ENCODE peak calls at places on chromosomes 4 and X, in four cellular contexts. One of them, this sample, is unnamed.

GRCh38 chr4:23877758-23878229 is 12.1 kb downstream of the PPARGC1A start:
- DNase-seq in endothelial cell of umbilical vein: no peak
- DNase-seq in GM12878: no peak
- DNase-seq in K562: peak; percentile 9
- DNase-seq in this sample: peak; percentile 84

GRCh38 chr4:101345271-101345595 is 2.1 kb downstream of the PPP3CA start:
- DNase-seq in endothelial cell of umbilical vein: peak; percentile 47
- DNase-seq in GM12878: no peak
- DNase-seq in K562: peak; percentile 13
- DNase-seq in this sample: peak; percentile 24

GRCh38 chr4:110869862-110870577 is 247.1 kb upstream of the PITX2 start:
- DNase-seq in endothelial cell of umbilical vein: peak; percentile 5
- DNase-seq in GM12878: peak; percentile 13
- DNase-seq in K562: no peak
- DNase-seq in this sample: peak; percentile 25

GRCh38 chrX:109826954-109827708 is 94.1 kb upstream of the ACSL4 start:
- DNase-seq in endothelial cell of umbilical vein: no peak
- DNase-seq in GM12878: no peak
- DNase-seq in K562: no peak
- DNase-seq in this sample: peak; percentile 89

GRCh38 chrX:12441376-12442128 is 303.3 kb downstream of the FRMPD4 start:
- DNase-seq in endothelial cell of umbilical vein: no peak
- DNase-seq in GM12878: no peak
- DNase-seq in K562: no peak
- DNase-seq in this sample: peak; percentile 87

GRCh38 chrX:45191820-45192409 is 8.8 kb downstream of the DIPK2B start:
- DNase-seq in endothelial cell of umbilical vein: no peak
- DNase-seq in GM12878: no peak
- DNase-seq in K562: no peak
- DNase-seq in this sample: no peak

GRCh38 chrX:16103625-16104024 is 19.7 kb upstream of the GRPR start:
- DNase-seq in endothelial cell of umbilical vein: no peak
- DNase-seq in GM12878: no peak
- DNase-seq in K562: no peak
- DNase-seq in this sample: no peak

GRCh38 chr4:1767770-1768366 is 25.2 kb upstream of the FGFR3 start:
- DNase-seq in endothelial cell of umbilical vein: peak; percentile 31
- DNase-seq in GM12878: no peak
- DNase-seq in K562: peak; percentile 76
- DNase-seq in this sample: peak; percentile 8

GRCh38 chrX:71976753-71977152 is 66.1 kb downstream of the NHSL2 start:
- DNase-seq in endothelial cell of umbilical vein: no peak
- DNase-seq in GM12878: no peak
- DNase-seq in K562: no peak
- DNase-seq in this sample: no peak

GRCh38 chrX:119008122-119008744 is 33.8 kb downstream of the LONRF3 start:
- DNase-seq in endothelial cell of umbilical vein: peak; percentile 44
- DNase-seq in GM12878: no peak
- DNase-seq in K562: peak; percentile 37
- DNase-seq in this sample: peak; percentile 30

GRCh38 chr4:150140774-150141400 is 62.6 kb downstream of the DCLK2 start:
- DNase-seq in endothelial cell of umbilical vein: peak; percentile 80
- DNase-seq in GM12878: no peak
- DNase-seq in K562: no peak
- DNase-seq in this sample: peak; percentile 77

GRCh38 chr4:151643564-151643963 is 117.2 kb downstream of the GATB start:
- DNase-seq in endothelial cell of umbilical vein: no peak
- DNase-seq in GM12878: no peak
- DNase-seq in K562: no peak
- DNase-seq in this sample: no peak

GRCh38 chr4:78155616-78156105 is 98.5 kb downstream of the FRAS1 start:
- DNase-seq in endothelial cell of umbilical vein: no peak
- DNase-seq in GM12878: no peak
- DNase-seq in K562: no peak
- DNase-seq in this sample: no peak

GRCh38 chrX:12240491-12240890 is 102.2 kb downstream of the FRMPD4 start:
- DNase-seq in endothelial cell of umbilical vein: no peak
- DNase-seq in GM12878: no peak
- DNase-seq in K562: no peak
- DNase-seq in this sample: no peak

GRCh38 chrX:44432641-44433040 is 89.2 kb upstream of the EFHC2 start:
- DNase-seq in endothelial cell of umbilical vein: peak; percentile 64
- DNase-seq in GM12878: no peak
- DNase-seq in K562: no peak
- DNase-seq in this sample: peak; percentile 3

GRCh38 chr4:153409412-153409811 is 56.7 kb upstream of the TMEM131L start:
- DNase-seq in endothelial cell of umbilical vein: peak; percentile 41
- DNase-seq in GM12878: no peak
- DNase-seq in K562: peak; percentile 53
- DNase-seq in this sample: peak; percentile 89

GRCh38 chr4:175646802-175647201 is 165.3 kb downstream of the GPM6A start:
- DNase-seq in endothelial cell of umbilical vein: no peak
- DNase-seq in GM12878: no peak
- DNase-seq in K562: no peak
- DNase-seq in this sample: no peak

GRCh38 chr4:44493924-44494323 is 45.3 kb upstream of the KCTD8 start:
- DNase-seq in endothelial cell of umbilical vein: peak; percentile 9
- DNase-seq in GM12878: no peak
- DNase-seq in K562: peak; percentile 3
- DNase-seq in this sample: no peak

GRCh38 chr4:86968477-86969015 is 33.7 kb downstream of the AFF1 start:
- DNase-seq in endothelial cell of umbilical vein: peak; percentile 58
- DNase-seq in GM12878: no peak
- DNase-seq in K562: no peak
- DNase-seq in this sample: no peak

GRCh38 chrX:135112096-135112729 is 8.1 kb downstream of the ETDB start:
- DNase-seq in endothelial cell of umbilical vein: peak; percentile 39
- DNase-seq in GM12878: no peak
- DNase-seq in K562: peak; percentile 41
- DNase-seq in this sample: peak; percentile 31

DNA sequence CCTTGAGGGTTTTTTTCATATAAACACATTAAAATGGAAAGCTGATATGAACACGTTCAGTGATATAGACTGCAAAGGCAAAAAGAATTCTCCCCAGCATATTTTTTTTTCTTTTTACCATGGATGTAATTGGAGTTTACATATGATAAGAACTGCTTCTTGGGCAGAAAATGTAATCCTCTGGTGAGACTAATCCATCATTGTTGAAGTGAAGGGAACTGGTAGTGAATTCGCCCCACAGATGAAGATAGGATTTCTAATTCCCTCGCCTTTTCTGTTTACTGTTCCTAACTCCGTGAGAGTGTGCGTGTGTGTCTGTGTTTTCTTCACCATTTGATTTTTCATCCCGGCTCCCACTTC is 88.9 kb downstream of the GPR143 start:
- DNase-seq in endothelial cell of umbilical vein: no peak
- DNase-seq in GM12878: no peak
- DNase-seq in K562: no peak
- DNase-seq in this sample: no peak
- TF ChIP-seq FOS in endothelial cell of umbilical vein: no peak
- TF ChIP-seq FOS in GM12878: no peak
- TF ChIP-seq FOS in K562: no peak
- TF ChIP-seq FOS in this sample: no peak

DNA sequence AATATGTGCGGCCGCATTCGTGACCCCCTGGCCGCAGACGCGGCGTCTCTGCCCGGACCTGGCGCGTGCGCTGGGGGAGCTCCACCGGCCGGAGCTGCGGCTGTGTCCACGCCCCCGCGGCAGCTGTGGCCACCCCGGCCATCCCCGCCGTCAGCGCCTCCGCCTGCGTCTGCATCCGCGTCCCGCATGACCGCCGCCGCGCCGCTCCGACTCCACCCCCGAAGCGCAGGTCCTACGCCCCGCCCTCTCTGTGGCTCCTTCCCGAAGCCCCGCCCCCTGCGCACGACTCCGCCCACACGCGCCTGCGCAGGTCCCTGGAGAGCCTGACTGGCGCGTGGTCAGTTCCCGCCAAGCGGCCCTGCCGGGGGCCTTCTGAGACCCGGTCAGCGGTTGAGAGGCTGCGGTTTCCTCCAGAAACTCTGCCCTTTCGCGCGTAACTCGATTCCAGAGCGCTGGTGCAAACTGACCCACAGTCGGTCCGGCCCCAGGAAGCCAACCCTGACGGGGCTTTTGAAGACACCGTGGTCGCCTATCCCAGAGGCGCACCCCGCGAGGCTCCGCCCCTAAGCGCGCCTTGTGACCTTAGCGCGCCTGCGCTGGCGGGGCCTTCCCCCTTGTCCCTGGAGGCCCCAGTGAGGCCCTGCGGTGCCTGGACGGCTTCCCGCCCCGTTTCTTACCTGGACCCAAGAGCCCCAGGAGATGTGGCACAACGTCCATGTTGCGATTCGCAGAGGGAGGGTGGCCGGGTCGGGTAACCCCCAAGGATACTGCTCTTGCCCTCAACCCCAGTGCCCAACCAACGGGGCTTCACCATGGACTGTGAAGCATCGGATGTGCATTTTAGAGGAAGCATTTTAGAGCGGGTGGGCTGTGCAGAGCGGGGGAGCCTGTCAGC is at the start of gene LAGE3:
- DNase-seq in endothelial cell of umbilical vein: peak; percentile 92
- DNase-seq in GM12878: peak; percentile 64
- DNase-seq in K562: peak; percentile 95
- DNase-seq in this sample: peak; percentile 84
- TF ChIP-seq POLR2A in endothelial cell of umbilical vein: peak; percentile 25
- TF ChIP-seq POLR2A in GM12878: peak; percentile 81
- TF ChIP-seq POLR2A in K562: peak; percentile 75
- TF ChIP-seq POLR2A in this sample: no peak

GRCh38 chr4:11189756-11190155 is 238.9 kb downstream of the HS3ST1 start:
- DNase-seq in endothelial cell of umbilical vein: no peak
- DNase-seq in GM12878: no peak
- DNase-seq in K562: no peak
- DNase-seq in this sample: no peak
- TF ChIP-seq FOS in endothelial cell of umbilical vein: no peak
- TF ChIP-seq FOS in GM12878: no peak
- TF ChIP-seq FOS in K562: no peak
- TF ChIP-seq FOS in this sample: no peak

GRCh38 chr4:140368686-140369085 is 4.8 kb upstream of the SCOC start:
- DNase-seq in endothelial cell of umbilical vein: no peak
- DNase-seq in GM12878: no peak
- DNase-seq in K562: peak; percentile 16
- DNase-seq in this sample: peak; percentile 13

GRCh38 chr4:140367738-140368137 is 5.7 kb upstream of the SCOC start:
- DNase-seq in endothelial cell of umbilical vein: peak; percentile 55
- DNase-seq in GM12878: no peak
- DNase-seq in K562: no peak
- DNase-seq in this sample: peak; percentile 58

GRCh38 chr4:140372607-140373327 is 679 bp upstream of the SCOC start:
- DNase-seq in endothelial cell of umbilical vein: no peak
- DNase-seq in GM12878: peak; percentile 28
- DNase-seq in K562: peak; percentile 55
- DNase-seq in this sample: peak; percentile 13

GRCh38 chr4:140374130-140374477 is 658 bp downstream of the SCOC start:
- DNase-seq in endothelial cell of umbilical vein: no peak
- DNase-seq in GM12878: no peak
- DNase-seq in K562: no peak
- DNase-seq in this sample: no peak

DNA sequence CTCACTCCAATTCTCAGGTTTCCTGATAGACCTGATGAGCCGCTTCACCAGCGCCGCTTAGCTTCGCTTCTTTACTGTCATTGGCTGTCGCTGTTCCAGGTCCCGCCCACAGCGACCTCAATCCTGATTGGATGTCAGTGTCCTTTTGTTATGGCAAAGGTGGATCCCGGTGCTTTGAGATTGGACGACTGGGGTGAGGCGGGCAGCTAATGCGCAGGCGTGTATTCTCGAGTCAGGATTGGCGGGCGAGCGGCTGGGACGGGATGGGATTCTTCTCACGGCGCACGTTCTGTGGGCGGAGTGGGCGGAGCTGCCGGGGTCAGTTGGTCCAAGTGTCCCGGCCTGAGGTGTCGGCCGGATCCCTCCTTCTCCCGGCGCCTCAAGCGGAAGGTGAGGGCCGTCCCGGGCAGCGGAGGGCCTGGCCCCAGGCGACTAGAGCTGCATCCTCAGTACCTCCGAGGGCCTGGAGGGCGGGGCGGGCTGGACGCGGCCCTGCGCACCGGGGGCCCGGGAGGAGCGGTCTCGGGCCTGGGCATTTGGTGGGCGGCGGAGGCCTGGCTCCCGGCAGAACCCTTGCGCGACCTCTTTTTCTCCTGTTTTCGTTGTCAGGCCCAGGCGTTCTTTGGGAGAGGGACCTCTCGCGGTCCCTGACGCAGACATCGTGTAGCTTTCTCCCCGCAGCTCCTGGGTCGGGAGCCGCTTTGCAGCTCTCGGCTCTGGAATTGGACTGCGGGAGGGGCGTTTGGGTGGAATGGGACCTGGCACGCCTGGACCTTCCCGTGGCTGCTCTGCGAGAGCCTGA is at the start of gene SCOC:
- DNase-seq in endothelial cell of umbilical vein: peak; percentile 100
- DNase-seq in GM12878: peak; percentile 98
- DNase-seq in K562: peak; percentile 98
- DNase-seq in this sample: peak; percentile 99
- TF ChIP-seq POLR2A in endothelial cell of umbilical vein: peak; percentile 80
- TF ChIP-seq POLR2A in GM12878: peak; percentile 89
- TF ChIP-seq POLR2A in K562: peak; percentile 87
- TF ChIP-seq POLR2A in this sample: peak; percentile 79

GRCh38 chr4:58564695-58565094 is 1454.5 kb upstream of the IGFBP7 start:
- DNase-seq in endothelial cell of umbilical vein: no peak
- DNase-seq in GM12878: no peak
- DNase-seq in K562: no peak
- DNase-seq in this sample: no peak

GRCh38 chr4:58561170-58561569 is 1451.0 kb upstream of the IGFBP7 start:
- DNase-seq in endothelial cell of umbilical vein: no peak
- DNase-seq in GM12878: no peak
- DNase-seq in K562: no peak
- DNase-seq in this sample: no peak

GRCh38 chr4:58566260-58566659 is 1456.1 kb upstream of the IGFBP7 start:
- DNase-seq in endothelial cell of umbilical vein: no peak
- DNase-seq in GM12878: no peak
- DNase-seq in K562: no peak
- DNase-seq in this sample: no peak

DNA sequence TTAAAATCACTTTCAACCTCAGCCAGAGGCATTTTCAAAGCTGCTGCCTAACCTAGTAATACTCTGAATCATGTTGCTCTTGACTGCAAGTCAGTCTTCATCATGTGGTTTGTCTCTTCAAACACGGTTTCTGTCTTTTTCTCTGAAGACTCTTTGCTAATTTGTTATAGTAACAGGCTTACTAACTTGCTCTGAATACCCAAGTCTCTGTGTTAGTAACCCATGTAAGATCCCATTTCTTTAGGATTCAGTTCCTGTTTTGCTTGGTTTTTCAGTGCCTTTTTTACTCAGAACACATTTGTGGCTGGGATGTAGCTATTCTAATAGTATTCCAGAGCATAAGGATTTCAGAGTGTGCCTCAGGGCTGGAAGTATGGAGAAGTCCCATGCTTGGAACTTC is 1450.6 kb upstream of the IGFBP7 start:
- DNase-seq in endothelial cell of umbilical vein: no peak
- DNase-seq in GM12878: no peak
- DNase-seq in K562: no peak
- DNase-seq in this sample: no peak
- TF ChIP-seq FOS in endothelial cell of umbilical vein: no peak
- TF ChIP-seq FOS in GM12878: no peak
- TF ChIP-seq FOS in K562: no peak
- TF ChIP-seq FOS in this sample: no peak

This sample was measured in IMR-90.